ENCODE peak calls at places on chromosomes 12 and 14, in six cellular contexts. F, J, W, D, X and N are unnamed samples.

GRCh38 chr12:52183971-52184370 is 7.8 kb downstream of the KRT80 start:
- DNase-seq in X (no peak), F (no peak), J (peak), W (no peak), D (no peak), N (no peak)

GRCh38 chr12:116861331-116861730 is 19.9 kb downstream of the HRK start:
- DNase-seq in W (peak), F (peak), X (no peak), D (no peak), J (peak), N (no peak)

GRCh38 chr14:61893371-61893940 is 131.2 kb downstream of the SNAPC1 start:
- DNase-seq in X (no peak), W (no peak), D (no peak), J (no peak), F (no peak), N (no peak)

GRCh38 chr12:103249614-103250013 is 246.2 kb downstream of the C12orf42 start:
- DNase-seq in X (no peak), J (no peak), F (no peak), W (no peak), D (no peak), N (no peak)

GRCh38 chr12:4505381-4505986 is 33.2 kb upstream of the RAD51AP1 start:
- DNase-seq in W (no peak), J (no peak), X (no peak), D (no peak), F (no peak), N (no peak)

GRCh38 chr12:81705586-81705985 is 53.6 kb downstream of the PPFIA2 start:
- DNase-seq in X (no peak), F (no peak), J (no peak), W (no peak), D (no peak), N (no peak)

GRCh38 chr12:127677537-127678131 is 589.3 kb upstream of the TMEM132C start:
- DNase-seq in F (peak), W (no peak), D (peak), X (no peak), J (peak), N (no peak)

GRCh38 chr12:79121486-79121885 is 256.9 kb downstream of the SYT1 start:
- DNase-seq in W (no peak), J (no peak), D (no peak), F (no peak), X (no peak), N (no peak)

GRCh38 chr12:41013921-41014642 is 174.0 kb upstream of the PDZRN4 start:
- DNase-seq in J (no peak), W (no peak), D (no peak), X (no peak), F (no peak), N (no peak)

GRCh38 chr14:24192933-24193332 is 2.3 kb downstream of the TM9SF1 start:
- DNase-seq in X (no peak), D (no peak), J (no peak), F (no peak), W (no peak), N (no peak)

GRCh38 chr14:63508033-63508432 is 35.1 kb downstream of the PPP2R5E start:
- DNase-seq in W (no peak), D (no peak), X (no peak), F (no peak), J (no peak), N (no peak)

GRCh38 chr12:124097681-124098080 is 124.7 kb downstream of the ZNF664 start:
- DNase-seq in X (no peak), J (no peak), D (no peak), W (no peak), F (peak), N (no peak)

GRCh38 chr12:66467932-66468331 is 165.6 kb downstream of the HELB start:
- DNase-seq in W (no peak), J (no peak), D (no peak), F (no peak), X (no peak), N (no peak)

GRCh38 chr14:93727917-93728650 is 60.2 kb downstream of the PRIMA1 start:
- DNase-seq in X (no peak), J (no peak), D (no peak), F (no peak), W (no peak), N (no peak)

GRCh38 chr14:50045837-50046236 is 70.5 kb downstream of the VCPKMT start:
- DNase-seq in F (no peak), X (no peak), J (no peak), W (no peak), D (no peak), N (no peak)

GRCh38 chr14:86990396-86990795 is 1002.6 kb downstream of the GALC start:
- DNase-seq in W (no peak), F (no peak), J (no peak), X (no peak), D (no peak), N (no peak)

GRCh38 chr12:120761581-120761980 is 36.0 kb downstream of the ACADS start:
- DNase-seq in F (peak), D (no peak), W (no peak), X (no peak), J (no peak), N (peak)

GRCh38 chr14:54739514-54739913 is 163.1 kb downstream of the GCH1 start:
- DNase-seq in X (peak), F (no peak), J (no peak), D (no peak), W (no peak), N (no peak)

GRCh38 chr14:25049559-25050493 is at the start of gene STXBP6:
- DNase-seq in J (peak), X (peak), F (peak), D (peak), W (no peak), N (no peak)

GRCh38 chr12:11568762-11569478 is 80.6 kb upstream of the ETV6 start:
- DNase-seq in W (no peak), X (no peak), J (no peak), D (no peak), F (peak), N (no peak)

GRCh38 chr14:90641111-90642010 is 174.9 kb downstream of the TTC7B start:
- DNase-seq in X (no peak), W (no peak), D (no peak), J (peak), F (no peak), N (no peak)

GRCh38 chr14:105013150-105013787 is 7.6 kb downstream of the CDCA4 start:
- DNase-seq in X (no peak), F (no peak), J (peak), D (no peak), W (no peak), N (no peak)

GRCh38 chr12:69490920-69491643 is 20.9 kb downstream of the FRS2 start:
- DNase-seq in F (no peak), W (no peak), D (no peak), J (no peak), X (no peak), N (no peak)

GRCh38 chr12:116760621-116761020 is 22.5 kb downstream of the RNFT2 start:
- DNase-seq in F (no peak), J (no peak), X (no peak), W (no peak), D (no peak), N (no peak)

GRCh38 chr12:11920231-11920630 is 150.5 kb upstream of the BCL2L14 start:
- DNase-seq in J (no peak), W (no peak), F (no peak), D (no peak), X (no peak), N (no peak)

GRCh38 chr12:77231548-77231947 is 166.2 kb upstream of the E2F7 start:
- DNase-seq in X (no peak), D (peak), F (no peak), J (no peak), W (no peak), N (no peak)

GRCh38 chr12:24707379-24707778 is 241.5 kb downstream of the BCAT1 start:
- DNase-seq in W (no peak), J (no peak), D (no peak), X (no peak), F (no peak), N (no peak)

GRCh38 chr14:52902971-52903385 is 47.9 kb downstream of the FERMT2 start:
- DNase-seq in J (no peak), X (no peak), W (no peak), F (no peak), D (no peak), N (no peak)

GRCh38 chr12:92953747-92954146 is 24.7 kb upstream of the EEA1 start:
- DNase-seq in J (no peak), F (no peak), D (no peak), W (no peak), X (no peak), N (no peak)

GRCh38 chr14:100428727-100429126 is 105.6 kb downstream of the SLC25A47 start:
- DNase-seq in D (no peak), F (peak), X (no peak), W (no peak), J (no peak), N (no peak)

GRCh38 chr12:53048780-53049401 is 974 bp upstream of the TNS2 start:
- DNase-seq in D (peak), J (peak), X (peak), F (peak), W (no peak), N (no peak)

GRCh38 chr14:74395094-74395493 is 30.9 kb downstream of the SYNDIG1L start:
- DNase-seq in X (no peak), F (no peak), J (no peak), W (no peak), D (no peak), N (no peak)

GRCh38 chr12:48419409-48419935 is 52.9 kb upstream of the ANP32D start:
- DNase-seq in X (no peak), D (no peak), W (no peak), F (no peak), J (no peak), N (no peak)

GRCh38 chr14:72573725-72574426 is 320.0 kb downstream of the DPF3 start:
- DNase-seq in F (no peak), W (no peak), D (no peak), X (no peak), J (no peak), N (no peak)

GRCh38 chr14:71905860-71906259 is 26.4 kb upstream of the RGS6 start:
- DNase-seq in D (no peak), X (no peak), F (no peak), J (no peak), W (no peak), N (no peak)

GRCh38 chr12:109223868-109224267 is 85.2 kb downstream of the FOXN4 start:
- DNase-seq in F (no peak), J (no peak), X (no peak), W (no peak), D (no peak), N (no peak)

GRCh38 chr14:99774204-99774497 is 19.1 kb upstream of the EML1 start:
- DNase-seq in X (no peak), W (no peak), F (no peak), D (no peak), J (no peak), N (no peak)

GRCh38 chr12:26978801-26979200 is 35.4 kb downstream of the TM7SF3 start:
- DNase-seq in J (no peak), F (no peak), D (no peak), X (no peak), W (no peak), N (no peak)

GRCh38 chr14:99545574-99545973 is 58.4 kb downstream of the CCDC85C start:
- DNase-seq in J (no peak), F (peak), W (no peak), D (no peak), X (no peak), N (no peak)